ENCODE peak calls at places on chromosomes 6 and 20, in five cellular contexts. R is stomach, F is aorta, T is neuronal stem cell, N is BE2C. A is an unnamed sample.

GRCh38 chr20:36821964-36822437 is 48.4 kb upstream of the DSN1 start:
- DNase-seq in R (peak), N (no peak), T (no peak), F (no peak), A (no peak)

GRCh38 chr6:47242483-47243386 is 67.0 kb downstream of the TNFRSF21 start:
- DNase-seq in F (peak), N (peak), R (peak), T (no peak), A (peak)

GRCh38 chr20:63035284-63036185 is 28.8 kb upstream of the BHLHE23 start:
- DNase-seq in R (no peak), T (no peak), F (peak), N (peak), A (no peak)

GRCh38 chr6:69146385-69146784 is 511.3 kb downstream of the ADGRB3 start:
- DNase-seq in N (no peak), F (no peak), T (no peak), R (no peak), A (no peak)

GRCh38 chr6:156976144-156977088 is 199.2 kb downstream of the ARID1B start:
- DNase-seq in F (no peak), R (no peak), N (peak), T (no peak), A (no peak)

GRCh38 chr6:27096834-27097511 is 150.5 kb upstream of the PRSS16 start:
- DNase-seq in F (no peak), T (no peak), R (peak), N (peak), A (no peak)

GRCh38 chr6:28648035-28648877 is 122.6 kb downstream of the GPX5 start:
- DNase-seq in F (no peak), T (peak), N (peak), R (no peak), A (peak)

GRCh38 chr20:63900373-63900772 is 5.4 kb downstream of the DNAJC5 start:
- DNase-seq in R (no peak), T (no peak), N (no peak), F (no peak), A (no peak)

GRCh38 chr20:1215386-1216170 is 10.3 kb upstream of the RAD21L1 start:
- DNase-seq in F (no peak), R (no peak), N (no peak), T (no peak), A (no peak)

GRCh38 chr6:7998103-7998725 is 66.0 kb downstream of the BLOC1S5 start:
- DNase-seq in R (no peak), T (no peak), N (no peak), F (no peak), A (no peak)

GRCh38 chr6:153568601-153569000 is 437.5 kb upstream of the RGS17 start:
- DNase-seq in N (no peak), R (no peak), F (no peak), T (no peak), A (no peak)

GRCh38 chr20:17557675-17558006 is 12.2 kb upstream of the DSTN start:
- DNase-seq in F (no peak), N (no peak), R (peak), T (no peak), A (no peak)
- H3K4me3 ChIP-seq in F (no peak), N (no peak), R (no peak), T (no peak), A (no peak)

DNA sequence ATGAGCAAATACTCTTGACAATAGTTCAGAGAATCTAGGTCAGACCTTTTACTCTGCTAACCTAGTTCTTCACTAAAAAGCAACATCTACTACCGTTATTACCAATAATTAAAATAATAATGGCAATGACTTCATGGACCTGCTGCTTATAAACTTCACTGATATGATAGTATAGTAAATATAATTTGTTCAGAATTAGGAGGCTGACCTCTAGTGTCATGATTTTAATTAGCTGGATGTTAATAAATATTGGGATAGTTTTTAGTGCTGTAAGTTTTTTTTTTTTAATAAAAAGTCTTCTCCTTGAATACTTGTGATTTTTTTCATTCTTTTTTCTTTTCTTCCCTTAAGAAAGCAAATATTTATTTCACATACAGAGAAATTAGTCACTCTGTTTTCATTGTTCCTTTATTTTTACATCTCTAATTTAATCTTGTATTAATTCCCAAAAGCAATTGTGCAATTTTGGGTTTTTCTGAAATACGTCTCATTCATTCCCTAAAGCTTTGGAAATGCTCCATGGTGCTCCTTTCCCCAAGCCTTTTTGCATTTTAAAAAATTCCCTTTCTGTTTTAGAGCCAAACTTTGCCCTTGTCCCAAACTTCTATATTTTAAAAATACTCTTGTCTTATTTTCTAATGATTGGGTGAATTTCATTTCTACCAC is 46.6 kb upstream of the UST start:
- DNase-seq in T (no peak), N (no peak), R (no peak), F (no peak), A (no peak)
- H3K4me3 ChIP-seq in T (no peak), N (no peak), R (peak), F (no peak), A (peak)

GRCh38 chr6:44221291-44221960 is 2.0 kb upstream of the SLC29A1 start:
- DNase-seq in F (peak), R (peak), N (peak), T (no peak), A (peak)

GRCh38 chr6:44219815-44220784 is 3.3 kb upstream of the SLC29A1 start:
- DNase-seq in N (no peak), T (no peak), R (no peak), F (no peak), A (no peak)

GRCh38 chr6:44220913-44221290 is 2.5 kb upstream of the SLC29A1 start:
- DNase-seq in N (no peak), R (no peak), F (no peak), T (no peak), A (no peak)

GRCh38 chr6:44217332-44218143 is 812 bp downstream of the MYMX start:
- DNase-seq in N (peak), R (peak), F (peak), T (no peak), A (no peak)

GRCh38 chr6:44219053-44219814 is 2.5 kb downstream of the MYMX start:
- DNase-seq in F (peak), R (peak), N (peak), T (peak), A (no peak)
- H3K4me3 ChIP-seq in F (peak), R (peak), N (peak), T (peak), A (peak)

DNA sequence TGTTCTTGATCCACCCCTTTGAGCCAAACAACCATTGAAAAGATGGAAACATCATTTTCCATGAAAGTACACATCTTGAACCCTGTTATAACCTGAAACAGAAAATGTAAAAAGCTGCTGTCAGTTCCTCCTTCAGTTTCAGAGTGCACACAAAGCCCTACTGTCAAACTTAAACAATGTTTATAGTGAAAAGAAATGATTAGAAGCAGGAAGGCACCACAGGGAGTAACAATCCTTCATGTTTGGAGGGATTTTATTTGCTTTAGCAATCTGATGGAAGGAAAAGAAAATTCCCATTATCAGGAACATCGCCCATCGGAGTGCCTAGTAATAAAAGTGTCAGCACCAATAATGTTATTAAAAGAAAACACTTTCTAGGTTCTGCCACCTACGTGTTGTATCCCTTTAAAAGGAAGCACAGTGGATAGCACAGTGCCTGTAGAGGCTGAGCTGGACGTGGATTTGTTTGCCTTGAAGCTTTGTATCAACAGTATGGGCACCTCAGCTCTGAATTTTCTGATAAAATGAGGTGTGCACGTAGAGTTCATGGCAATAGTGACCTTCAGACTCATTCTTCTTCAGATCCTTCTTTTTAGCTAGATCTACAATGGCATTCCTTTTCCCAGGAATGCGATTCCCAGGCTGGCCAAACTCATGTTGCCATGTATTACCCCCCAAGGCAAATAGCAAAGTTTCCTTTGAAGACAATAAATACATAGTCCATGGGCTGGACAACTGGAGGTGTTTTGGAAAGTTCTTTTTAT is 16.1 kb upstream of the THBD start:
- DNase-seq in N (no peak), F (no peak), R (no peak), T (no peak), A (no peak)
- H3K4me3 ChIP-seq in N (no peak), F (no peak), R (no peak), T (no peak), A (no peak)

A was measured in Jurkat, Clone E6-1.